ENCODE peak calls at places on chromosomes 5 and 9, in six cellular contexts. D is uterus, X is heart left ventricle, V is esophagus squamous epithelium, P is transverse colon, T is stomach. E is an unnamed sample. For H3K9me3, the result is how much of the 10 kb centered on the place peaks cover.

GRCh38 chr5:152349683-152350526 is 55.2 kb downstream of the NMUR2 start:
- DNase-seq in D (no peak), X (no peak), V (no peak), P (peak), T (peak), E (peak)

GRCh38 chr9:106883626-106884190 is 20.7 kb downstream of the ZNF462 start:
- DNase-seq in D (no peak), X (no peak), V (no peak), P (no peak), T (no peak), E (no peak)

GRCh38 chr9:7097040-7097715 is 339.4 kb downstream of the KDM4C start:
- DNase-seq in D (no peak), X (no peak), V (no peak), P (no peak), T (no peak), E (no peak)

GRCh38 chr5:38929838-38930237 is 84.0 kb downstream of the OSMR start:
- DNase-seq in D (no peak), X (no peak), V (no peak), P (no peak), T (no peak), E (no peak)

GRCh38 chr9:123640792-123641222 is 284.8 kb downstream of the CRB2 start:
- DNase-seq in D (no peak), X (no peak), V (no peak), P (no peak), T (no peak), E (no peak)

GRCh38 chr5:67020231-67020630 is 176.4 kb downstream of the CD180 start:
- DNase-seq in D (no peak), X (no peak), V (no peak), P (no peak), T (no peak), E (no peak)

GRCh38 chr5:157511656-157512644 is 51.9 kb downstream of the NIPAL4 start:
- DNase-seq in D (peak), X (peak), V (peak), P (peak), T (peak), E (peak)

GRCh38 chr9:113056191-113057106 is at the start of gene ZFP37:
- DNase-seq in D (peak), X (peak), V (peak), P (peak), T (peak), E (peak)

GRCh38 chr5:14249258-14250093 is 106.3 kb downstream of the TRIO start:
- DNase-seq in D (no peak), X (no peak), V (no peak), P (no peak), T (no peak), E (no peak)

DNA sequence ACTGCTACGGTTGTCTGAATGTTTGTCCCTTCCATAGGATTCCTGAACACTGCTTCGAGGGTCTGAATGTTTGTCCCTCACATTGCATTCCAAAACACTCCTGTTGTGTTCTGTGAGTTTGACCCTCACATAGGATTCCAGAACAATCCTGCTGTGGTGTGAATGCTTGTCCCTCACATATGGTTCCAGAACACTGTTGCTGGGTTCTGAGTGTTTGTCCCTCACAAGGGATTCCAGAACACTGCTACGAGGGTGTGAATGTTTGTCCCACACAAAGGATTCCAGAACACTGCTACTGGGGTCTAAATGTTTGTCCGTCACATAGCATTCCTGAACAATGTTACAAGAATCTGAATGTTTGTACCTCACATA is 201.2 kb downstream of the FOXD4L6 start:
- DNase-seq in D (no peak), X (no peak), V (no peak), P (no peak), T (no peak), E (no peak)
- H3K9me3 ChIP-seq in D (half or more), X (half or more), V (half or more), P (half or more), T (half or more), E (under half)

GRCh38 chr9:70420267-70421019 is 6.0 kb upstream of the KLF9 start:
- DNase-seq in D (peak), X (peak), V (peak), P (peak), T (peak), E (peak)
- TF ChIP-seq POLR2A in D (peak), X (peak), V (no peak), P (peak), T (no peak), E (no peak)

GRCh38 chr9:38643456-38644173 is 23.2 kb upstream of the ANKRD18A start:
- DNase-seq in D (no peak), X (no peak), V (no peak), P (no peak), T (no peak), E (no peak)

GRCh38 chr9:38644601-38645000 is 24.2 kb upstream of the ANKRD18A start:
- DNase-seq in D (no peak), X (no peak), V (no peak), P (no peak), T (no peak), E (no peak)

GRCh38 chr9:38641142-38641541 is 20.7 kb upstream of the ANKRD18A start:
- DNase-seq in D (no peak), X (no peak), V (no peak), P (no peak), T (no peak), E (no peak)

GRCh38 chr9:38642951-38643350 is 22.6 kb upstream of the ANKRD18A start:
- DNase-seq in D (no peak), X (no peak), V (no peak), P (no peak), T (no peak), E (no peak)

GRCh38 chr9:38641985-38642864 is 21.8 kb upstream of the ANKRD18A start:
- DNase-seq in D (no peak), X (no peak), V (no peak), P (peak), T (peak), E (peak)
- H3K27ac ChIP-seq in D (no peak), X (no peak), V (no peak), P (no peak), T (no peak), E (no peak)

GRCh38 chr5:178505639-178506407 is 84.4 kb downstream of the COL23A1 start:
- DNase-seq in D (no peak), X (no peak), V (no peak), P (no peak), T (no peak), E (no peak)
- H3K9me3 ChIP-seq in D (under half), X (under half), V (under half), P (under half), T (under half), E (under half)

E was measured in testis.